ENCODE peak calls at places on chromosome 12, in six cellular contexts. G is HS-5; X is HuH-7; D is NCI-H2107; V is amniotic epithelial cell; E is activated CD8-positive, alpha-beta memory T cell treated with anti-CD3 and anti-CD28 coated beads, Interleukin-2, amount 10 ng/mL, durations not matched to agents 7 days and 5 days. B is an unnamed sample.

GRCh38 chr12:6773662-6774351 is 1.5 kb downstream of the LAG3 start:
- DNase-seq in G (no peak), X (no peak), D (no peak), V (no peak), E (peak; percentile 71), B (no peak)

GRCh38 chr12:18320036-18320617 is 58.8 kb downstream of the PIK3C2G start:
- DNase-seq in G (peak; percentile 82), X (peak; percentile 52), D (no peak), V (peak; percentile 89), E (no peak), B (peak; percentile 72)

GRCh38 chr12:570237-570925 is 92.9 kb downstream of the NINJ2 start:
- DNase-seq in G (peak; percentile 69), X (peak; percentile 90), D (no peak), V (peak; percentile 88), E (no peak), B (peak; percentile 92)

GRCh38 chr12:109645194-109645593 is 68.4 kb upstream of the FAM222A start:
- DNase-seq in G (no peak), X (no peak), D (no peak), V (no peak), E (no peak), B (no peak)

GRCh38 chr12:53739285-53740129 is 12.3 kb upstream of the CALCOCO1 start:
- DNase-seq in G (no peak), X (no peak), D (no peak), V (no peak), E (no peak), B (no peak)

GRCh38 chr12:3683670-3684069 is 69.2 kb downstream of the CRACR2A start:
- DNase-seq in G (no peak), X (no peak), D (no peak), V (peak; percentile 36), E (peak; percentile 33), B (peak; percentile 5)

GRCh38 chr12:109998904-109999648 is at the start of gene ANKRD13A:
- DNase-seq in G (peak; percentile 89), X (peak; percentile 92), D (peak; percentile 70), V (peak; percentile 94), E (peak; percentile 94), B (peak; percentile 94)

GRCh38 chr12:130846386-130846785 is 7.3 kb upstream of the STX2 start:
- DNase-seq in G (no peak), X (no peak), D (no peak), V (no peak), E (no peak), B (no peak)

GRCh38 chr12:51460519-51460918 is 35.9 kb downstream of the SLC4A8 start:
- DNase-seq in G (no peak), X (peak; percentile 39), D (no peak), V (no peak), E (no peak), B (no peak)

GRCh38 chr12:52246720-52247621 is 13.9 kb downstream of the KRT7 start:
- DNase-seq in G (no peak), X (no peak), D (peak; percentile 59), V (no peak), E (no peak), B (no peak)

GRCh38 chr12:117872521-117873169 is 96.1 kb downstream of the KSR2 start:
- DNase-seq in G (no peak), X (no peak), D (no peak), V (no peak), E (no peak), B (no peak)

GRCh38 chr12:70739741-70740140 is 102.5 kb upstream of the PTPRB start:
- DNase-seq in G (no peak), X (no peak), D (no peak), V (no peak), E (no peak), B (no peak)

GRCh38 chr12:75563351-75563750 is 51.9 kb upstream of the KRR1 start:
- DNase-seq in G (no peak), X (no peak), D (no peak), V (no peak), E (no peak), B (no peak)

GRCh38 chr12:80157640-80158039 is 58.3 kb downstream of the OTOGL start:
- DNase-seq in G (no peak), X (no peak), D (no peak), V (peak; percentile 27), E (no peak), B (peak; percentile 32)

GRCh38 chr12:107242189-107242588 is 148.8 kb upstream of the CRY1 start:
- DNase-seq in G (no peak), X (no peak), D (no peak), V (no peak), E (no peak), B (no peak)

GRCh38 chr12:117192057-117192456 is 1.8 kb upstream of the FBXO21 start:
- DNase-seq in G (no peak), X (no peak), D (no peak), V (peak; percentile 19), E (no peak), B (no peak)

GRCh38 chr12:93624595-93625294 is 52.3 kb downstream of the SOCS2 start:
- DNase-seq in G (peak; percentile 95), X (no peak), D (no peak), V (peak; percentile 97), E (no peak), B (peak; percentile 98)

GRCh38 chr12:65779946-65780345 is 44.3 kb upstream of the HMGA2 start:
- DNase-seq in G (no peak), X (no peak), D (no peak), V (no peak), E (no peak), B (no peak)

B was measured in mesenchymal stem cell.